ENCODE peak calls at places on chromosomes 11 and 22, in four cellular contexts. D, U, N and H are unnamed samples.

GRCh38 chr22:49801391-49802060 is 26.1 kb downstream of the BRD1 start:
- DNase-seq in D (no peak), N (no peak), U (no peak), H (no peak)

GRCh38 chr11:27696112-27696511 is 4.1 kb downstream of the BDNF start:
- DNase-seq in N (no peak), U (no peak), D (no peak), H (no peak)

GRCh38 chr11:11973361-11973800 is 35.0 kb downstream of the DKK3 start:
- DNase-seq in N (no peak), U (no peak), D (no peak), H (no peak)

GRCh38 chr11:110907629-110908028 is 195.4 kb upstream of the ARHGAP20 start:
- DNase-seq in U (no peak), D (no peak), N (no peak), H (no peak)

GRCh38 chr11:33311680-33312079 is 54.5 kb downstream of the HIPK3 start:
- DNase-seq in D (no peak), N (no peak), U (no peak), H (no peak)

GRCh38 chr22:20456064-20456721 is 18.6 kb upstream of the SCARF2 start:
- DNase-seq in U (peak; percentile 71), D (peak; percentile 98), N (peak; percentile 68), H (peak; percentile 54)

GRCh38 chr11:96306933-96307747 is 35.9 kb downstream of the MAML2 start:
- DNase-seq in U (no peak), D (peak; percentile 25), N (peak; percentile 81), H (peak; percentile 94)

GRCh38 chr11:3807856-3808845 is at the start of gene PGAP2:
- DNase-seq in U (peak; percentile 54), D (peak; percentile 85), N (peak; percentile 61), H (peak; percentile 73)

GRCh38 chr11:43925063-43925931 is 17.1 kb upstream of the C11orf96 start:
- DNase-seq in D (no peak), N (no peak), U (no peak), H (no peak)

GRCh38 chr11:57321996-57322880 is 2.5 kb downstream of the TNKS1BP1 start:
- DNase-seq in D (peak; percentile 89), U (no peak), N (peak; percentile 69), H (peak; percentile 95)

GRCh38 chr22:28014141-28015055 is 95.3 kb upstream of the PITPNB start:
- DNase-seq in N (no peak), U (no peak), D (no peak), H (no peak)

GRCh38 chr22:46293591-46294260 is 2.9 kb upstream of the GTSE1 start:
- DNase-seq in D (no peak), N (no peak), U (no peak), H (no peak)

GRCh38 chr11:2838091-2838490 is 47.5 kb downstream of the CDKN1C start:
- DNase-seq in N (no peak), U (no peak), D (no peak), H (no peak)

GRCh38 chr11:32426819-32427615 is 8.3 kb downstream of the WT1 start:
- DNase-seq in D (peak; percentile 84), N (no peak), U (no peak), H (no peak)

GRCh38 chr22:30947821-30948454 is 20.6 kb downstream of the MORC2 start:
- DNase-seq in D (no peak), U (no peak), N (peak; percentile 26), H (no peak)

GRCh38 chr22:46587492-46588278 is 32.5 kb upstream of the GRAMD4 start:
- DNase-seq in U (no peak), N (no peak), D (no peak), H (no peak)

GRCh38 chr11:3609416-3610265 is 32.2 kb downstream of the ART5 start:
- DNase-seq in N (peak; percentile 13), D (peak; percentile 56), U (no peak), H (peak; percentile 47)

GRCh38 chr11:65695459-65696241 is 16.4 kb upstream of the KAT5 start:
- DNase-seq in D (no peak), N (peak; percentile 77), U (no peak), H (no peak)

GRCh38 chr11:7905549-7905948 is 25.5 kb downstream of the OR10A6 start:
- DNase-seq in D (no peak), N (no peak), U (no peak), H (no peak)

GRCh38 chr11:18001191-18001590 is 11.7 kb downstream of the SERGEF start:
- DNase-seq in N (no peak), D (no peak), U (no peak), H (no peak)

GRCh38 chr11:18005376-18006129 is 7.3 kb downstream of the SERGEF start:
- DNase-seq in N (no peak), D (no peak), U (no peak), H (no peak)

GRCh38 chr11:18000760-18001159 is 12.1 kb downstream of the SERGEF start:
- DNase-seq in N (peak; percentile 95), D (no peak), U (no peak), H (no peak)
- TF ChIP-seq MAX in N (peak; percentile 49), D (no peak), U (no peak), H (no peak)

GRCh38 chr11:72308226-72309073 is 64.5 kb upstream of the PHOX2A start:
- DNase-seq in N (no peak), D (peak; percentile 49), U (no peak), H (no peak)
- TF ChIP-seq PHF8 in N (no peak), D (no peak), U (no peak), H (no peak)

DNA sequence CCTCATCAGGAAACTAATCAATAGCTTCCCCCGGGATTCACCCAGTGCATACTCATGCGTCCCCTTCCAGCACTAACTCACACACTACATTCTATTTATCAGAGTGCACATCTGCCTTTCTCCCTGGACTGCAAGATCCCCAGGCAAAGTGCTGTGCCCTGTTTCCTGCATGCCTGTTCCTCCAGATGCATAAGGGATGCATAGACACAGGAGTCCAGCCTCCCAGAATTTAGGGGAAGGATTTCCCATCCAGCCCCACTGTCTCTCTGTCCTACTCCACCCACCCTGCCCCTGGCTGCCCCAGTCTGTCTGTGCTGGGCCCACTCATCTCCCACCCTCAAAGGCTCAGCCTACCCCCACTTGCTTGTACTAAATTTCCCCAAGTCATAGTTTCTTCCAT is 166.7 kb downstream of the BUD13 start:
- DNase-seq in N (no peak), D (no peak), U (no peak), H (no peak)
- TF ChIP-seq MAX in N (no peak), D (no peak), U (no peak), H (no peak)

GRCh38 chr11:73907191-73907590 is 30.4 kb downstream of the PAAF1 start:
- DNase-seq in U (no peak), N (peak; percentile 6), D (peak; percentile 69), H (peak; percentile 49)
- TF ChIP-seq PHF8 in U (no peak), N (no peak), D (no peak), H (no peak)

DNA sequence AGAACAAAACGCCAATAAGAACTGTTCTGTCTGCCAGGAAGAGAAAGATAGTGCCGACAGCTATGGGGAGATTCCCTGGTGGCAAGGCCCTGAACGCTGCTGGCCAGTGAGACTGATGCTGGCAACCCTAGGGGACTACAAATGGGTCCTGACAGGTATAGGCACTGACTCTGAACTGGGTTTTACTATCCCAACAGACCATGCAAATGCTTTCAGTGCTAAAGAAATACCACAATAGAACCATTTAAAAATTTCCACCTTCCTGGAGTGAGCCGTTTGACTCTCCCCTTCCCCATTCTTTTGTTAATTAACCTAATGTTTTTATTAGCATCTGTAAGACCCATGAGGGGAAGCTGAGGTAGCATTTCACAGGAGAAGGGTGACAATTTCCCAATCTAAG is 25.7 kb downstream of the USP28 start:
- DNase-seq in U (peak; percentile 73), N (no peak), D (no peak), H (no peak)
- TF ChIP-seq MAX in U (peak; percentile 42), N (no peak), D (no peak), H (no peak)

GRCh38 chr22:43946391-43946680 is 8.9 kb upstream of the SAMM50 start:
- DNase-seq in D (peak; percentile 26), U (no peak), N (no peak), H (peak; percentile 26)
- TF ChIP-seq PHF8 in D (no peak), U (no peak), N (no peak), H (no peak)